ENCODE peak calls at places on chromosomes 5 and 9, in ten cellular contexts. R is H9; V is HFFc6; M is A549; J is IMR-90; Q is SK-N-SH; W is heart right ventricle; E is tibial artery; C is heart left ventricle; T is CD8-positive, alpha-beta T cell. D is an unnamed sample.

GRCh38 chr5:10111575-10111974 is 138.1 kb downstream of the ATPSCKMT start:
- DNase-seq in R (peak), V (peak), M (no peak), J (peak), Q (peak), W (no peak), E (no peak), C (no peak), T (no peak), D (no peak)

GRCh38 chr9:97366889-97367288 is 45.0 kb upstream of the TDRD7 start:
- DNase-seq in R (no peak), V (no peak), M (no peak), J (no peak), Q (no peak), W (no peak), E (no peak), C (no peak), T (no peak), D (no peak)

GRCh38 chr9:122180633-122181032 is 20.9 kb downstream of the MORN5 start:
- DNase-seq in R (no peak), V (peak), M (peak), J (peak), Q (no peak), W (no peak), E (no peak), C (no peak), T (no peak), D (no peak)

GRCh38 chr9:87556821-87557220 is 59.2 kb downstream of the DAPK1 start:
- DNase-seq in R (no peak), V (no peak), M (no peak), J (no peak), Q (no peak), W (peak), E (peak), C (peak), T (no peak), D (no peak)

GRCh38 chr9:94002316-94003140 is 47.4 kb upstream of the BARX1 start:
- DNase-seq in R (peak), V (peak), M (peak), J (peak), Q (peak), W (no peak), E (no peak), C (no peak), T (no peak), D (no peak)

GRCh38 chr5:40258205-40258604 is 421.5 kb upstream of the PTGER4 start:
- DNase-seq in R (no peak), V (no peak), M (no peak), J (no peak), Q (no peak), W (no peak), E (no peak), C (no peak), T (no peak), D (no peak)

GRCh38 chr5:74975582-74975981 is 76.8 kb downstream of the GCNT4 start:
- DNase-seq in R (no peak), V (no peak), M (no peak), J (no peak), Q (no peak), W (no peak), E (no peak), C (no peak), T (no peak), D (no peak)

GRCh38 chr5:65790371-65791163 is 68.6 kb downstream of the NLN start:
- DNase-seq in R (no peak), V (no peak), M (no peak), J (no peak), Q (no peak), W (no peak), E (no peak), C (no peak), T (no peak), D (no peak)

GRCh38 chr5:160837211-160837610 is 14.8 kb downstream of the ATP10B start:
- DNase-seq in R (no peak), V (no peak), M (no peak), J (no peak), Q (no peak), W (no peak), E (no peak), C (no peak), T (no peak), D (no peak)

GRCh38 chr5:126512451-126512850 is 82.6 kb downstream of the ALDH7A1 start:
- DNase-seq in R (no peak), V (no peak), M (no peak), J (no peak), Q (no peak), W (no peak), E (no peak), C (no peak), T (no peak), D (no peak)

GRCh38 chr9:14314424-14314928 is 535 bp upstream of the NFIB start:
- DNase-seq in R (peak), V (peak), M (peak), J (peak), Q (peak), W (peak), E (peak), C (peak), T (no peak), D (no peak)

GRCh38 chr5:117652001-117652639 is 1077.5 kb upstream of the SEMA6A start:
- DNase-seq in R (no peak), V (no peak), M (no peak), J (peak), Q (peak), W (no peak), E (no peak), C (no peak), T (no peak), D (no peak)

GRCh38 chr9:112355305-112355953 is 22.0 kb upstream of the PTBP3 start:
- DNase-seq in R (no peak), V (no peak), M (no peak), J (no peak), Q (no peak), W (peak), E (no peak), C (no peak), T (no peak), D (no peak)

GRCh38 chr5:136084698-136085097 is 47.9 kb upstream of the SMAD5 start:
- DNase-seq in R (no peak), V (no peak), M (no peak), J (no peak), Q (no peak), W (peak), E (peak), C (peak), T (no peak), D (no peak)

GRCh38 chr5:15529821-15530220 is 29.8 kb downstream of the FBXL7 start:
- DNase-seq in R (no peak), V (no peak), M (no peak), J (peak), Q (no peak), W (no peak), E (no peak), C (no peak), T (no peak), D (no peak)

GRCh38 chr5:150186796-150187356 is 3.0 kb upstream of the SLC6A7 start:
- DNase-seq in R (no peak), V (no peak), M (no peak), J (no peak), Q (peak), W (no peak), E (no peak), C (no peak), T (no peak), D (no peak)

GRCh38 chr9:123281659-123282342 is 13.4 kb upstream of the STRBP start:
- DNase-seq in R (no peak), V (no peak), M (no peak), J (no peak), Q (no peak), W (no peak), E (no peak), C (no peak), T (no peak), D (no peak)

GRCh38 chr9:100220936-100221335 is 121.9 kb downstream of the INVS start:
- DNase-seq in R (no peak), V (no peak), M (no peak), J (no peak), Q (no peak), W (no peak), E (no peak), C (no peak), T (no peak), D (no peak)

GRCh38 chr9:100099722-100100042 is 639 bp downstream of the INVS start:
- DNase-seq in R (no peak), V (no peak), M (no peak), J (no peak), Q (peak), W (no peak), E (no peak), C (peak), T (no peak), D (no peak)

GRCh38 chr5:67147768-67148167 is 48.8 kb downstream of the CD180 start:
- DNase-seq in R (no peak), V (no peak), M (no peak), J (peak), Q (no peak), W (no peak), E (no peak), C (no peak), T (no peak), D (no peak)

GRCh38 chr5:67152400-67152799 is 44.2 kb downstream of the CD180 start:
- DNase-seq in R (no peak), V (no peak), M (no peak), J (no peak), Q (no peak), W (no peak), E (no peak), C (no peak), T (no peak), D (no peak)

GRCh38 chr5:67149057-67149634 is 47.5 kb downstream of the CD180 start:
- DNase-seq in R (no peak), V (no peak), M (no peak), J (no peak), Q (no peak), W (no peak), E (no peak), C (no peak), T (no peak), D (no peak)

GRCh38 chr5:67146981-67147380 is 49.6 kb downstream of the CD180 start:
- DNase-seq in R (no peak), V (no peak), M (no peak), J (no peak), Q (no peak), W (no peak), E (no peak), C (no peak), T (no peak), D (no peak)

DNA sequence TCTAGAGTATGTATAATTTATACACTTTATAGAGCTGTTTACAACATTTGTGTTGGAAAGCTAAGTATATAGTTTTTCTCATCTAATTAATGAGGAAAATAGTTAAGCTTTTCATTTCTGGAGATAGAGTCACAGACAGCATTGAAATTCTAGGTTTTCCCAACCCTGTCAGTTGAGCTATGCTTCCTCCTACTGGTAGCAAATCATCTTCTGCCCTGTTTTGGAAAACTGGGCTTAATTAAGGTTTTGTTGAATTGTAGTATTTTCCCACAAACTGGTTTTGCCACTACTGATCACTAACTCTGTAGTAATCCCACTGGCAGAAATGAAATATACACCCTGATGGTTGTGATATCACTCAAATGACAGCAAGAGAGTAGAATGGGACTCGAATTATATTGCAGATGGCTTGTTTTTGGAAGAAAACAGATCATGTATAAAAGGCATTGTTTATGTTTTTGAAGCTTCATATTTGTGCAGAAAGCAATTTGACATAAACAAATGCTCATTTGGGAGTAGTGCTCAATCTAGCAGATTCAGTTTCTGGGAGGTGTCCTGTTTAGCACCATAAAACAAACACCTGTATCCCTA is 46.6 kb downstream of the CD180 start:
- DNase-seq in R (no peak), V (peak), M (no peak), J (peak), Q (peak), W (no peak), E (no peak), C (no peak), T (no peak), D (no peak)
- TF ChIP-seq CTCF in R (peak), V (peak), M (peak), J (peak), Q (peak), W (peak), E (peak), C (no peak), T (no peak), D (peak)

DNA sequence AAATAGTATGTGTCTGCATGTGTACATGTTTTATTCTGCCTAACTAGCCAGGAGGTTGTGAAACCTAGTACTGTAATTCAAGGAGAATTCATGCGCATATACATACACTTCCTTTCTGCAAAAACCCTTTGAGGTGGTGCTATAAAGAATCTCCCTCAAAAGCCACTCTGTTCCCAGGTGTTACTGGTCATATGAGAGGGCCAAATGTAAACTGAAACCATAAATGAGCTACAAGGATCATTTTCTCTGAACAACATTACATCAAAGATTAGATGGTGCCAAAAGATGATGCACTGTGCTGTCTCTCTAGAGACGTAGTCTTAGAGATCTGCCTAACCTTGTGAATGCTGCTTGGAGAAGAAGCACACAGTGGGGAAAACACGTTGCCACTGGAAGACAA is 15.7 kb downstream of the NREP start:
- DNase-seq in R (no peak), V (no peak), M (no peak), J (peak), Q (no peak), W (no peak), E (no peak), C (no peak), T (no peak), D (no peak)
- TF ChIP-seq CTCF in R (no peak), V (no peak), M (no peak), J (no peak), Q (no peak), W (no peak), E (no peak), C (no peak), T (no peak), D (no peak)

GRCh38 chr5:171955761-171956160 is 50.7 kb downstream of the FBXW11 start:
- DNase-seq in R (no peak), V (no peak), M (no peak), J (no peak), Q (no peak), W (no peak), E (no peak), C (no peak), T (no peak), D (no peak)

GRCh38 chr5:171954721-171955120 is 51.7 kb downstream of the FBXW11 start:
- DNase-seq in R (no peak), V (no peak), M (no peak), J (peak), Q (no peak), W (no peak), E (no peak), C (no peak), T (no peak), D (no peak)

GRCh38 chr5:171957591-171958251 is 48.7 kb downstream of the FBXW11 start:
- DNase-seq in R (no peak), V (no peak), M (no peak), J (no peak), Q (no peak), W (no peak), E (no peak), C (no peak), T (no peak), D (no peak)

GRCh38 chr5:171956870-171957501 is 49.5 kb downstream of the FBXW11 start:
- DNase-seq in R (no peak), V (no peak), M (no peak), J (no peak), Q (no peak), W (no peak), E (no peak), C (no peak), T (no peak), D (no peak)

DNA sequence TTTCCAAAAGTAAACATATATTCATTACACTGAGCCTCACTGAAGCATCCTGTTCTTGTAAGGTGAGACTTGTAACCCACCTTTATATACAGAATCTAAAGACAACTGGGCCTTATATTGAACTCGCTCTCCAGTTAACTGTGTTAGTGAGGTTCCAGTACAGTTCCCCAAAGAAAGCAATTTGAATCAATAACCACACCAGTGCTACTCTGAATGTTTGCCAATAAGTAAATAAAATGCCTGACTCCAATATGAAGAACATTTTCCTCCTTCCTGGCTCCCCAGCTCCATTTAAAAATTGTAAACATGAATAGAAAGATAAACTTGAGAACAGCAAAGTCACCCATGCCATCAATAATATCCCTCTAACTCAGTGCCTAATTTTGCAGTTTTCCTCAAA is 50.1 kb downstream of the FBXW11 start:
- DNase-seq in R (no peak), V (no peak), M (no peak), J (no peak), Q (no peak), W (no peak), E (no peak), C (no peak), T (no peak), D (no peak)
- TF ChIP-seq CTCF in R (no peak), V (no peak), M (no peak), J (no peak), Q (no peak), W (no peak), E (no peak), C (no peak), T (no peak), D (no peak)

DNA sequence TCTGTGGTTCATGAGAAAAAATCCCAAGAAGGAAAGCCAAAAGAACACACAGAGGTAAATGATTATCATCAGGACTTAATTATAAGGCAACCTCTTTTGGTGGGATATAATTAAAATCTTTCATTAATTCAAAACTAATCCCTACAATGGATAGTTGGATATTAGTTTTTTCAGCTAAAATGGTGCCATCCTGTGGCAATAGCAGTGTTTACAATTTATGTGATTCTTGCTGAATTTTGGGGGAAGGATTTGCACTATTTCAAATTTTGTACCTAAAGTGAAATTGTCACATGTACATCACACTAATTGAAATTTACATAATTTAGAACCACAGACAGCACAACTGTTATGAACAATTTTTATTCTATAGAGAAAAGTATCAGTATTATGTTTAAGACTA is 67.0 kb downstream of the CAST start:
- DNase-seq in R (no peak), V (no peak), M (no peak), J (no peak), Q (no peak), W (no peak), E (no peak), C (no peak), T (no peak), D (no peak)
- TF ChIP-seq CTCF in R (peak), V (peak), M (peak), J (peak), Q (peak), W (peak), E (peak), C (no peak), T (peak), D (peak)

DNA sequence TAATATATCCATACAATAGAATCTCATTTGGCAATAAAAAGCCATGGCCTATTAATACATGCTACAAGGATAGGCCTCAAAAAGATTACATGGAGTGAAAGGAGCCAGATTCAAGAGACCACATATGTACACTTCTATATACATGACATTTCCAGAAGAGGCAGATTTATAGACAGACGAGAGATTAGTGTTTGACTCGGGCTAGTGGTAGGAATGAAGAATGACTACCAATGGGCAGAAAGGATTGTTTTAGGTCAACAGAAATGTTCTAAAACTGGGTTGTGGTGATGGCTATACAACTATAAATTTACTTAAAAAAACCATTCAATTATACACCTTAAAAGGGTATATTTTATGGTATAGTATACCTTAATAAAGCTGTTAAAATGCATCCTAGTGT is 41.9 kb downstream of the SETX start:
- DNase-seq in R (no peak), V (no peak), M (no peak), J (no peak), Q (no peak), W (no peak), E (no peak), C (no peak), T (no peak), D (no peak)
- TF ChIP-seq CTCF in R (peak), V (peak), M (no peak), J (peak), Q (peak), W (no peak), E (no peak), C (no peak), T (no peak), D (no peak)

GRCh38 chr5:33848554-33848953 is 43.2 kb downstream of the ADAMTS12 start:
- DNase-seq in R (no peak), V (no peak), M (no peak), J (no peak), Q (no peak), W (no peak), E (no peak), C (no peak), T (no peak), D (no peak)
- TF ChIP-seq CTCF in R (no peak), V (no peak), M (no peak), J (no peak), Q (no peak), W (no peak), E (no peak), C (no peak), T (no peak), D (no peak)

D was measured in esophagus squamous epithelium.